ENCODE peak calls at places on chromosomes 16 and 17, in seven cellular contexts. O, N, G, X, V, I and E are unnamed samples.

GRCh38 chr17:82065193-82065637 is 389 bp downstream of the DUS1L start:
- DNase-seq in O (no peak), N (no peak), G (no peak), X (no peak), V (peak; percentile 90), I (no peak), E (no peak)

GRCh38 chr17:37702605-37703004 is 42.3 kb downstream of the HNF1B start:
- DNase-seq in O (no peak), N (no peak), G (no peak), X (no peak), V (no peak), I (peak; percentile 54), E (no peak)

GRCh38 chr17:50026901-50027638 is 28.8 kb upstream of the ITGA3 start:
- DNase-seq in O (peak; percentile 53), N (peak; percentile 90), G (peak; percentile 98), X (peak; percentile 92), V (peak; percentile 90), I (peak; percentile 62), E (no peak)

GRCh38 chr16:57235128-57236092 is 9.6 kb upstream of the ARL2BP start:
- DNase-seq in O (peak; percentile 56), N (no peak), G (no peak), X (no peak), V (no peak), I (no peak), E (no peak)

GRCh38 chr17:61997649-61998048 is 67.4 kb downstream of the MED13 start:
- DNase-seq in O (no peak), N (no peak), G (no peak), X (no peak), V (no peak), I (peak; percentile 10), E (no peak)

GRCh38 chr17:31562447-31562846 is 171.0 kb downstream of the RAB11FIP4 start:
- DNase-seq in O (no peak), N (no peak), G (no peak), X (no peak), V (peak; percentile 49), I (no peak), E (no peak)

GRCh38 chr17:4658478-4659305 is 17.2 kb upstream of the ALOX15 start:
- DNase-seq in O (no peak), N (no peak), G (no peak), X (no peak), V (no peak), I (no peak), E (no peak)

GRCh38 chr16:67486805-67487204 is 3.5 kb upstream of the AGRP start:
- DNase-seq in O (no peak), N (no peak), G (no peak), X (no peak), V (no peak), I (no peak), E (no peak)

GRCh38 chr17:81794509-81794908 is 9.4 kb upstream of the GCGR start:
- DNase-seq in O (no peak), N (no peak), G (no peak), X (no peak), V (peak; percentile 58), I (no peak), E (peak; percentile 47)

GRCh38 chr16:81181013-81181720 is 57.3 kb upstream of the BCO1 start:
- DNase-seq in O (no peak), N (peak; percentile 94), G (peak; percentile 97), X (peak; percentile 79), V (peak; percentile 89), I (peak; percentile 92), E (peak; percentile 96)

GRCh38 chr17:50681260-50682200 is 26.2 kb downstream of the ANKRD40 start:
- DNase-seq in O (peak; percentile 52), N (peak; percentile 82), G (no peak), X (peak; percentile 71), V (peak; percentile 81), I (peak; percentile 76), E (peak; percentile 66)

GRCh38 chr17:50689956-50690886 is 17.5 kb downstream of the ANKRD40 start:
- DNase-seq in O (no peak), N (no peak), G (peak; percentile 74), X (no peak), V (peak; percentile 75), I (no peak), E (no peak)

GRCh38 chr17:55432358-55433028 is 10.9 kb upstream of the MMD start:
- DNase-seq in O (no peak), N (no peak), G (no peak), X (no peak), V (no peak), I (no peak), E (no peak)

GRCh38 chr17:45128331-45128730 is 4.0 kb downstream of the PLCD3 start:
- DNase-seq in O (no peak), N (peak; percentile 65), G (no peak), X (no peak), V (no peak), I (no peak), E (peak; percentile 51)

GRCh38 chr17:67293251-67294203 is 48.5 kb upstream of the HELZ start:
- DNase-seq in O (no peak), N (peak; percentile 76), G (peak; percentile 89), X (peak; percentile 87), V (peak; percentile 85), I (no peak), E (peak; percentile 69)

GRCh38 chr17:74325743-74326379 is at the start of gene KIF19:
- DNase-seq in O (peak; percentile 25), N (no peak), G (no peak), X (peak; percentile 65), V (peak; percentile 99), I (no peak), E (no peak)

GRCh38 chr17:7122386-7122785 is 7.8 kb upstream of the ASGR2 start:
- DNase-seq in O (no peak), N (no peak), G (no peak), X (no peak), V (no peak), I (no peak), E (no peak)

GRCh38 chr17:48738803-48739526 is 10.4 kb upstream of the HOXB13 start:
- DNase-seq in O (no peak), N (peak; percentile 39), G (no peak), X (no peak), V (peak; percentile 68), I (no peak), E (no peak)

GRCh38 chr17:688100-688989 is 26.3 kb downstream of the VPS53 start:
- DNase-seq in O (no peak), N (no peak), G (no peak), X (no peak), V (no peak), I (no peak), E (no peak)

GRCh38 chr17:75776399-75777242 is 8.0 kb upstream of the UNK start:
- DNase-seq in O (no peak), N (peak; percentile 61), G (peak; percentile 84), X (no peak), V (no peak), I (no peak), E (no peak)

GRCh38 chr16:88773812-88774291 is 11.2 kb downstream of the PIEZO1 start:
- DNase-seq in O (no peak), N (peak; percentile 85), G (no peak), X (peak; percentile 78), V (no peak), I (no peak), E (no peak)

GRCh38 chr17:65013613-65014391 is 42.7 kb downstream of the GNA13 start:
- DNase-seq in O (no peak), N (no peak), G (no peak), X (no peak), V (no peak), I (no peak), E (no peak)